ENCODE peak calls at places on chromosomes 4 and X, in six cellular contexts. P, S, B, V, Z and D are unnamed samples.

GRCh38 chr4:3404546-3404945 is 37.2 kb upstream of the HGFAC start:
- DNase-seq in P (no peak), S (no peak), B (no peak), V (no peak), Z (no peak), D (no peak)

GRCh38 chr4:107546637-107547036 is 173.4 kb downstream of the PAPSS1 start:
- DNase-seq in P (no peak), S (no peak), B (no peak), V (no peak), Z (no peak), D (no peak)

GRCh38 chr4:76311896-76312331 is 5.4 kb downstream of the STBD1 start:
- DNase-seq in P (no peak), S (no peak), B (no peak), V (no peak), Z (no peak), D (no peak)

GRCh38 chr4:7101692-7102515 is 34.0 kb upstream of the GRPEL1 start:
- DNase-seq in P (peak), S (peak), B (peak), V (peak), Z (no peak), D (peak)

GRCh38 chr4:6245246-6246169 is 24.1 kb upstream of the WFS1 start:
- DNase-seq in P (no peak), S (peak), B (no peak), V (peak), Z (no peak), D (peak)

GRCh38 chrX:145213504-145213903 is 33.8 kb upstream of the SPANXN1 start:
- DNase-seq in P (no peak), S (no peak), B (peak), V (no peak), Z (no peak), D (peak)

GRCh38 chr4:3823496-3824341 is 57.5 kb downstream of the ADRA2C start:
- DNase-seq in P (no peak), S (no peak), B (no peak), V (peak), Z (no peak), D (no peak)

GRCh38 chrX:72301781-72302180 is 3.9 kb downstream of the CITED1 start:
- DNase-seq in P (no peak), S (no peak), B (no peak), V (no peak), Z (no peak), D (no peak)

GRCh38 chr4:2443061-2443730 is 24.4 kb downstream of the CFAP99 start:
- DNase-seq in P (no peak), S (no peak), B (no peak), V (no peak), Z (no peak), D (no peak)

GRCh38 chr4:82380344-82380743 is 6.6 kb upstream of the HNRNPD start:
- DNase-seq in P (no peak), S (peak), B (no peak), V (peak), Z (no peak), D (no peak)